ENCODE peak calls at places on chromosomes 13 and 19, in eight cellular contexts. B, K, S, R, G, M, V and I are unnamed samples.

GRCh38 chr19:7874080-7874856 is at the start of gene PRR36:
- DNase-seq in B (no peak), G (peak; percentile 42), R (peak; percentile 34), M (peak; percentile 77), S (no peak), V (no peak), K (peak; percentile 74), I (peak; percentile 63)

GRCh38 chr13:41398494-41399190 is 58.7 kb upstream of the RGCC start:
- DNase-seq in R (no peak), B (no peak), G (peak; percentile 25), M (no peak), S (no peak), V (no peak), K (no peak), I (no peak)

GRCh38 chr19:6740589-6741348 is 1.3 kb downstream of the TRIP10 start:
- DNase-seq in R (peak; percentile 54), M (peak; percentile 63), V (peak; percentile 76), B (peak; percentile 70), G (peak; percentile 65), S (no peak), K (peak; percentile 59), I (peak; percentile 65)

GRCh38 chr19:38650911-38651584 is 3.6 kb downstream of the ACTN4 start:
- DNase-seq in B (no peak), K (no peak), M (no peak), S (no peak), G (peak; percentile 92), V (no peak), R (no peak), I (no peak)

GRCh38 chr19:10513223-10513622 is 4.0 kb downstream of the S1PR5 start:
- DNase-seq in V (no peak), R (no peak), K (no peak), M (no peak), G (no peak), B (no peak), S (no peak), I (no peak)

GRCh38 chr19:55654833-55655647 is at the start of gene U2AF2:
- DNase-seq in K (peak; percentile 98), R (peak; percentile 90), G (peak; percentile 96), B (peak; percentile 98), M (peak; percentile 99), S (peak; percentile 98), V (peak; percentile 94), I (peak; percentile 98)

GRCh38 chr13:102400619-102401125 is 1.2 kb downstream of the FGF14 start:
- DNase-seq in B (no peak), S (no peak), R (no peak), G (peak; percentile 81), K (peak; percentile 23), M (peak; percentile 50), V (peak; percentile 29), I (peak; percentile 6)

GRCh38 chr13:75637101-75637774 is 1.1 kb downstream of the LMO7 start:
- DNase-seq in M (no peak), V (no peak), R (no peak), K (no peak), S (no peak), B (no peak), G (peak; percentile 66), I (no peak)

GRCh38 chr19:32345261-32346207 is at the start of gene ZNF507:
- DNase-seq in R (peak; percentile 98), B (peak; percentile 90), M (peak; percentile 89), K (peak; percentile 84), S (peak; percentile 91), G (peak; percentile 93), V (peak; percentile 87), I (peak; percentile 89)
- TF ChIP-seq CTCF in R (peak; percentile 19), B (no peak), M (no peak), K (no peak), S (no peak), G (no peak), V (peak; percentile 13), I (no peak)

GRCh38 chr19:3849092-3849491 is 19.7 kb downstream of the ZFR2 start:
- DNase-seq in S (no peak), B (peak; percentile 62), K (no peak), V (no peak), M (peak; percentile 48), G (peak; percentile 30), R (peak; percentile 78), I (peak; percentile 61)
- TF ChIP-seq CTCF in S (no peak), B (peak; percentile 33), K (no peak), V (no peak), M (peak; percentile 47), G (peak; percentile 5), R (peak; percentile 90), I (peak; percentile 18)

DNA sequence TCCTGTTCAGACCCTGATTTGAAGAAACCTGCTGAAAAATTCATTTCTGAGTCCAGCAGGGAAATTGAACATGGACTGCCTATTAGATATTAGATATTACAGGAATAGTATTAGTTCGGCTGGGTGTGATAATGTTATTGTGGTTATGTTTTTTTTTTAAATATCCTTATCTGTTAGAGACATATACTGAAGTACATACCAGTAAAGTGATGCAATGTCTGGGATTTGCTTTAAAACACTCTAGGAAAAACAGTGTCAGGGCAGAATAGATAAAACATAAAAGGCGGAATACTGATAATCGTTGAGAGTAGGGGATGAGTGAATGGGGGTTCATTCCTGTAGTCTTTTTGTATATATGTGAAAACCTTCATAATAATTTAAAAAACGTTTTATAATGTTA is 28.7 kb upstream of the AMER2 start:
- DNase-seq in M (no peak), S (no peak), G (no peak), V (no peak), K (no peak), R (no peak), B (no peak), I (no peak)
- TF ChIP-seq CTCF in M (no peak), S (no peak), G (no peak), V (no peak), K (no peak), R (no peak), B (no peak), I (no peak)

GRCh38 chr19:48190288-48191284 is 20.1 kb downstream of the ZSWIM9 start:
- DNase-seq in S (no peak), V (no peak), M (peak; percentile 57), K (peak; percentile 71), R (peak; percentile 90), B (peak; percentile 68), G (peak; percentile 43), I (peak; percentile 42)
- TF ChIP-seq CTCF in S (no peak), V (no peak), M (peak; percentile 37), K (no peak), R (peak; percentile 60), B (no peak), G (no peak), I (no peak)

DNA sequence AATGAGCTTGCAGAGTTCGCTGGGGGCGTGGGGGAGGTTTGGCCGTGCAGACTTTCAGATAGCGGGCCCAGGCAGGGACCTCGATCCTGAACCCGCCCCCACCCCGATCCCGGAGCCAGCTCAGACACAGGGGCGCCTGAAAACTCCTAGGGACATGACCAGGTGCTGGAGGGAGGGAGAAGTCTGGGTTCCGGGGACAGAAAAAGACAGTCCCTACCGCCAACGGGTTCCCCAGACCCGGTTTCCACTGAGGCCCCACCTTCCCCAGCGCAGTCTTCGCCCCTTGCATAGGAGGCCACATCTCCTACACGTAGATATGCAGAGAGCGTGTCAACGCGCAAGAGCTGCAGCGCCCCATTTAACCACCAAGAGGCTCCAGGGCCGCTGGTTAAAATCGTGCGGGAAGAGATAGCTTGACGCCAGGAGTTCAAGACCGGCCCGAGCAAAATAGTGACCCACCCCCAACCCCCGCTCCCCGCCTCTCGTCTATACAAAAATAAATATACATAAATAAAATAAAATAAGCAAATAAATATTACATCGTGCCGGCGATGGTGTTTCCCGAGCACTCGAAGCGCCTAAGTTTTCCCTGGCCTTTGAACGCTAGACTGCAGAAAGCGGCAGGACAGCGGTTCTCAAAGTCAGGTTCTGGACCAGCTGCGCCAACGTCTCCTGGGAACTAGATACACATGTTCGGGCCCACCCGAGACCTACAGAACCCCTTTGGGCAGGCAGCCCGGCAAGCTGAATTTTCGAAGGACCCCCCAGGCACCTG is 8.3 kb downstream of the CCDC8 start:
- DNase-seq in M (peak; percentile 51), S (no peak), G (peak; percentile 76), B (no peak), R (peak; percentile 69), K (no peak), V (no peak), I (no peak)
- TF ChIP-seq CTCF in M (peak; percentile 15), S (no peak), G (no peak), B (no peak), R (peak; percentile 50), K (no peak), V (no peak), I (no peak)

DNA sequence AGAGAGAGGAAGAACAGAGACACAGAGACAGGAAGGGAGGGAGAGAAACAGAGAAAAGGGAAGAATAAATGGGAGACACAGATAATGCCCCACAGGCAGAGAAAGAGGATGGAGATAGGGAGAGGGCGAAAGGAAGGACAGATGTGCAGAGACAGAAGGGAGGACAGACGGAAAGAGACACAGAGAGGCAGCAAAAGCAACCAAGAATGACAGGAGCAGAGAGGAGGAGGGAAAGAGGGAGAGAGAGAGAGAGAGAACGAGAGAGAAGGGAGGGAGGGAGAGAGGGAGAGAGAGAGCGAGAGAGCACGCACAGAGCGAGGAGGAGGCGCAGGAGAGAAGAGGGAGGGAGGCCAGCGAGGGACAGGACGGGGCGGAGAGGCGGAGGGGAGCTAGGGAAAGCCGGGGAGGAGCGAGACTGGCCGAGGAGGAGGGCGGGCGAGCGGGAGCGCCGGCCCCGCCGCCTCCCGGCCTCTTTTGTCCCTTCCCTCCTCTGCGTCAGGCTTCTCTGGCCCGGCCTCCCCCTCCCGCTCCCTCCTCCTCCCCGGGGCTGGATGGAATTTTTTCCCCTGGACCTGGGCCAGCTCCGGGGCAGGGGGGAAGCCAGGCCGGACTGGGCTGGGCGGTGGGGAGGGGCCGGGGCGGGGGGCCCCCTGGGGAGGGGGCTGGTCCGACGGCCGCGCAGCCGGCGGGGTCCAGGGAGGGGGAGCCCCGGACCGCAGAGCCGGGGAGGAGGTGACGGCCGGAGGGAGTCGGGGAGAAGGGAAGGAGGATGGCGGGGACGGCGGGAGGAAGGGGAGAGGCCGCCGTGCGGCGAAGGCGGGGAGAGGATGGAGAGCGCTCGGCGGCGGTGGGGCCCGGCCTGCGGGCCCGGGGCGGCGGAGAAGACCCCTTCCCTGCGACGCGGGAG is 4.2 kb upstream of the SPACA6 start:
- DNase-seq in S (peak; percentile 92), K (peak; percentile 88), B (peak; percentile 82), V (peak; percentile 92), R (peak; percentile 81), M (peak; percentile 77), G (peak; percentile 98), I (peak; percentile 79)
- TF ChIP-seq CTCF in S (no peak), K (no peak), B (no peak), V (no peak), R (no peak), M (no peak), G (no peak), I (no peak)

GRCh38 chr19:48445606-48446481 is at the start of gene GRWD1:
- DNase-seq in S (peak; percentile 94), K (peak; percentile 93), R (peak; percentile 85), B (peak; percentile 97), G (peak; percentile 96), M (peak; percentile 87), V (peak; percentile 90), I (peak; percentile 83)
- TF ChIP-seq CTCF in S (no peak), K (no peak), R (no peak), B (no peak), G (no peak), M (no peak), V (no peak), I (no peak)